ENCODE peak calls at places on chromosome 22, in ten cellular contexts. F is RWPE1; Q is activated CD4-positive, alpha-beta T cell treated with anti-CD3 and anti-CD28 coated beads, Interleukin-2, amount 10 ng/mL, durations not matched to agents 7 days and 5 days; M is neural crest cell; S is sigmoid colon; B is Calu3; A is head of caudate nucleus; Y is prostate gland; Z is AG09319; N is stromal cell of bone marrow. G is an unnamed sample.

GRCh38 chr22:36022162-36022561 is 6.5 kb downstream of the RBFOX2 start:
- DNase-seq in F (no peak), Q (no peak), M (no peak), S (no peak), B (no peak), A (no peak), Y (no peak), Z (no peak), N (peak; percentile 48), G (no peak)

GRCh38 chr22:48886604-48887393 is 940.9 kb downstream of the BRD1 start:
- DNase-seq in F (no peak), Q (no peak), M (no peak), S (peak; percentile 51), B (no peak), A (no peak), Y (no peak), Z (no peak), N (no peak), G (no peak)

GRCh38 chr22:29702931-29703594 is 16.7 kb upstream of the CABP7 start:
- DNase-seq in F (no peak), Q (no peak), M (no peak), S (no peak), B (no peak), A (peak; percentile 72), Y (peak; percentile 44), Z (no peak), N (no peak), G (no peak)

GRCh38 chr22:39953101-39953500 is 7.1 kb upstream of the TMA7B start:
- DNase-seq in F (no peak), Q (no peak), M (no peak), S (no peak), B (no peak), A (no peak), Y (no peak), Z (no peak), N (no peak), G (no peak)

GRCh38 chr22:22693531-22693884 is 49.1 kb downstream of the GGTLC2 start:
- DNase-seq in F (no peak), Q (no peak), M (no peak), S (no peak), B (peak; percentile 41), A (no peak), Y (no peak), Z (no peak), N (no peak), G (no peak)

GRCh38 chr22:43862074-43862881 is at the start of gene SULT4A1:
- DNase-seq in F (peak; percentile 57), Q (no peak), M (peak; percentile 43), S (peak; percentile 62), B (peak; percentile 63), A (peak; percentile 26), Y (no peak), Z (no peak), N (no peak), G (no peak)

GRCh38 chr22:26321469-26321913 is 107.6 kb upstream of the ASPHD2 start:
- DNase-seq in F (no peak), Q (no peak), M (no peak), S (peak; percentile 82), B (no peak), A (no peak), Y (no peak), Z (peak; percentile 38), N (peak; percentile 36), G (peak; percentile 53)

GRCh38 chr22:42330953-42331525 is 60.6 kb upstream of the TCF20 start:
- DNase-seq in F (no peak), Q (no peak), M (no peak), S (no peak), B (no peak), A (peak; percentile 57), Y (no peak), Z (no peak), N (no peak), G (no peak)

GRCh38 chr22:24191381-24191841 is 10.1 kb downstream of the SUSD2 start:
- DNase-seq in F (no peak), Q (no peak), M (no peak), S (no peak), B (no peak), A (no peak), Y (no peak), Z (no peak), N (no peak), G (no peak)

GRCh38 chr22:30485362-30485988 is 13.7 kb upstream of the SEC14L3 start:
- DNase-seq in F (peak; percentile 80), Q (peak; percentile 78), M (peak; percentile 77), S (peak; percentile 77), B (peak; percentile 78), A (peak; percentile 65), Y (peak; percentile 53), Z (peak; percentile 10), N (peak; percentile 15), G (no peak)

GRCh38 chr22:19547620-19548019 is 23.4 kb upstream of the CLDN5 start:
- DNase-seq in F (no peak), Q (no peak), M (no peak), S (no peak), B (no peak), A (peak; percentile 6), Y (no peak), Z (no peak), N (no peak), G (no peak)

G was measured in HS-27A.